ENCODE peak calls at places on chromosomes 2 and 18, in seven cellular contexts. I is CD8-positive, alpha-beta T cell; L is adrenal gland; U is MM.1S; O is left lung; V is neural progenitor cell; Y is CD8-positive, alpha-beta memory T cell. C is an unnamed sample.

GRCh38 chr2:19119326-19120001 is 239.0 kb downstream of the OSR1 start:
- DNase-seq in V (peak; percentile 33), I (no peak), L (no peak), Y (no peak), O (no peak), U (no peak), C (no peak)

GRCh38 chr2:153819501-153819900 is 52.2 kb upstream of the GALNT13 start:
- DNase-seq in U (no peak), L (no peak), V (peak; percentile 23), I (no peak), Y (no peak), O (no peak), C (no peak)

GRCh38 chr2:85318222-85319182 is 9.3 kb downstream of the TGOLN2 start:
- DNase-seq in L (peak; percentile 57), O (no peak), U (no peak), V (no peak), Y (no peak), I (no peak), C (peak; percentile 74)

GRCh38 chr2:19762142-19762541 is 139.6 kb downstream of the TTC32 start:
- DNase-seq in L (no peak), Y (no peak), O (no peak), U (no peak), I (no peak), V (no peak), C (peak; percentile 43)

GRCh38 chr18:55625875-55626274 is 37.9 kb upstream of the TCF4 start:
- DNase-seq in U (no peak), O (no peak), V (no peak), Y (no peak), I (no peak), L (no peak), C (no peak)

GRCh38 chr2:42927334-42928160 is 135.2 kb upstream of the HAAO start:
- DNase-seq in L (no peak), O (no peak), U (no peak), Y (no peak), V (peak; percentile 18), I (no peak), C (no peak)

GRCh38 chr2:231348173-231348572 is 47.3 kb upstream of the B3GNT7 start:
- DNase-seq in O (no peak), I (no peak), V (no peak), Y (no peak), L (peak; percentile 46), U (no peak), C (no peak)

GRCh38 chr2:71064754-71065621 is 3.5 kb upstream of the NAGK start:
- DNase-seq in U (peak; percentile 29), V (no peak), O (no peak), I (no peak), L (no peak), Y (no peak), C (no peak)

GRCh38 chr2:10895231-10895630 is 16.5 kb upstream of the KCNF1 start:
- DNase-seq in O (no peak), L (no peak), I (no peak), U (no peak), Y (no peak), V (no peak), C (no peak)

GRCh38 chr2:175815537-175815936 is 186.5 kb downstream of the LNPK start:
- DNase-seq in O (no peak), L (no peak), I (no peak), V (no peak), Y (no peak), U (no peak), C (no peak)

DNA sequence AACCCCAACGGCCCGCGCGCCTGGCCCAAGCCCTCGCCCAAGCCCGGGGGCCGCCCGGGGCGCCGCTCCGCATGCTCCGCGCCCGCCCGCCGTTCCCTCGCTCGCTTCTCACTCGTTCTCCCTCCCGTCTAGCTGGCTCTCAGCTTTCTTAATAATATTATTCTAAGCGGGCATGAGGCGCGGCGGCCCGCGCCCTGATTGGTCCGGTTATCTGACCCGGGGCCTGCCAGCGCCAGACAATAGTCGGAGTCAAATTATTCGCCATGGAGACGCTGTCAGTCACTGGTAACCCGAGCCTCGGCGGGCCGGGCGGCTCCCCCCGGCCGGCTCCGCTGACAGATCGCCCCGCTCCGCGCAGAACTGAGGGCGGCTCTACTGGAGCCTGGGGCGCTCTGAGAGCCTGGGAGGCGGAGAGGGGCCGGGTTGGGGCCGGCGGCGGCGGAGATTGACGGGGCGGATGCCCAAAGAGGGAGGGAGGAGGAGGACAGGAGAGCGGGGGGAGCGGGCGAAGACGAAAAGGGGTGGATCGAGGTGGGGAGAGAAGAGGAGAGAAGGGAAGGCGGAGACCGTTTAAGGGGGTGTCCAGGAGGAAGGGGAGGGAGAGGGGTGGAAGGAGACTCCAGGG is at the start of gene SIX2:
- DNase-seq in V (peak; percentile 99), U (peak; percentile 47), Y (no peak), O (peak; percentile 92), L (peak; percentile 97), I (no peak), C (peak; percentile 99)
- H3K27ac ChIP-seq in V (no peak within 1 kb of the TSS), U (no peak within 1 kb of the TSS), Y (no peak within 1 kb of the TSS), O (no peak within 1 kb of the TSS), L (peak within 1 kb of the TSS; percentile 50), I (no peak within 1 kb of the TSS), C (peak within 1 kb of the TSS; percentile 76)

GRCh38 chr2:105373895-105374401 is 24.9 kb downstream of the FHL2 start:
- DNase-seq in O (no peak), V (no peak), Y (peak; percentile 14), I (no peak), L (peak; percentile 48), U (peak; percentile 91), C (no peak)
- H3K36me3 ChIP-seq in O (no peaks in the 10 kb centered on the region), V (no peaks in the 10 kb centered on the region), Y (no peaks in the 10 kb centered on the region), I (no peaks in the 10 kb centered on the region), L (peaks cover 37% of the 10 kb centered on the region), U (no peaks in the 10 kb centered on the region), C (peaks cover 97% of the 10 kb centered on the region)

GRCh38 chr2:171346723-171347104 is 87.1 kb downstream of the METTL8 start:
- DNase-seq in L (no peak), O (no peak), Y (no peak), V (no peak), U (no peak), I (no peak), C (no peak)

GRCh38 chr2:171347158-171347557 is 86.6 kb downstream of the METTL8 start:
- DNase-seq in Y (no peak), V (no peak), O (no peak), L (no peak), I (no peak), U (peak; percentile 39), C (peak; percentile 26)

GRCh38 chr2:171348056-171348455 is 85.7 kb downstream of the METTL8 start:
- DNase-seq in V (no peak), Y (no peak), I (no peak), L (no peak), O (no peak), U (no peak), C (no peak)

GRCh38 chr2:171347591-171348032 is 86.2 kb downstream of the METTL8 start:
- DNase-seq in Y (no peak), V (no peak), I (no peak), O (no peak), U (no peak), L (peak; percentile 54), C (peak; percentile 66)

GRCh38 chr2:171345971-171346722 is 87.6 kb downstream of the METTL8 start:
- DNase-seq in O (no peak), U (no peak), Y (no peak), I (no peak), V (no peak), L (no peak), C (no peak)
- H3K27ac ChIP-seq in O (no peak overlapping the region), U (peak overlapping the region; percentile 32), Y (no peak overlapping the region), I (no peak overlapping the region), V (no peak overlapping the region), L (no peak overlapping the region), C (no peak overlapping the region)

DNA sequence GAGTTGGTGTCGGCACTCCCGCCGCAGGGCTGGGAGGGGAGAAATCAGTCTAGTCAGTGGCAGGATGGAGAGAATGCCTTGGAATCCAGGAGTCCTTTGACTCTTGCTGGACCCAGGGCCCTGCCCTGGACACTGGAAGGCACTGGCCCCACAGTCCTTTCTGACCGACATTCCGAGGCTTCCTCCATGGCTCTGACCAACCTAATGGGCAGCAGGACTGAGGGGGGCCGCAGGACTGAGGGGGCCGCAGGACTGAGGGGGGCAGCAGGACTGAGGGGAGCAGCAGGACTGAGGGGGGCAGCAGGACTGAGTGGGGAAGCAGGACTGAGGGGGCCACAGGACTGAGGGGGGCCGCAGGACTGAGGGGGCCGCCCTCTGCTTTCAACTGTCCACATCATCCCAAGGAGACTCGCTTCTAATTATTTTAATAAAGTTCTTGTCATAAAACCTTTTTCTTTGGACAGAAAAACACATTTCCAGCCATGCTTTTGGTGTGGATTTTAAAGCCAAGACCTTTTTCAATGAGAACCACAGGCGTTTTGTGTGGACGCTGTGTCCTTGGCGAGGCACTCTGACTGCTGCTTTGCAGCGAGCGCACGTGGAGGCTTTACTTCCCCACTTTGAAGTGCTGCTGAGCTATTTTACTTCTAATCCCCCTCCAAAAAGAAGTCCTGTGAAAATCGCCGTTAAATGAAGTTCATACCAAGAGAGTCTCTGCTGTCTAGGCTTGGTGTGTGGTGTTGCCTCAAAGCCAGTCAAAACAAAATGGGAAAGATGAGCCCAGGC is 226.1 kb downstream of the TWIST2 start:
- DNase-seq in U (no peak), I (no peak), V (no peak), L (no peak), Y (no peak), O (peak; percentile 43), C (no peak)
- H3K36me3 ChIP-seq in U (no peaks in the 10 kb centered on the region), I (peaks cover 22% of the 10 kb centered on the region), V (no peaks in the 10 kb centered on the region), L (peaks cover 23% of the 10 kb centered on the region), Y (no peaks in the 10 kb centered on the region), O (no peaks in the 10 kb centered on the region), C (no peaks in the 10 kb centered on the region)

GRCh38 chr2:30235008-30235655 is 3.8 kb downstream of the LBH start:
- DNase-seq in L (peak; percentile 47), I (peak; percentile 74), O (no peak), Y (no peak), V (no peak), U (no peak), C (peak; percentile 47)

GRCh38 chr2:30237346-30238142 is 6.2 kb downstream of the LBH start:
- DNase-seq in Y (no peak), U (no peak), I (peak; percentile 47), V (no peak), L (peak; percentile 36), O (no peak), C (no peak)

GRCh38 chr2:30236591-30237245 is 5.4 kb downstream of the LBH start:
- DNase-seq in I (peak; percentile 48), Y (no peak), V (no peak), O (no peak), L (peak; percentile 38), U (no peak), C (no peak)

GRCh38 chr2:30234180-30234971 is 3.0 kb downstream of the LBH start:
- DNase-seq in O (no peak), U (no peak), L (peak; percentile 55), Y (no peak), I (peak; percentile 78), V (peak; percentile 58), C (peak; percentile 95)

DNA sequence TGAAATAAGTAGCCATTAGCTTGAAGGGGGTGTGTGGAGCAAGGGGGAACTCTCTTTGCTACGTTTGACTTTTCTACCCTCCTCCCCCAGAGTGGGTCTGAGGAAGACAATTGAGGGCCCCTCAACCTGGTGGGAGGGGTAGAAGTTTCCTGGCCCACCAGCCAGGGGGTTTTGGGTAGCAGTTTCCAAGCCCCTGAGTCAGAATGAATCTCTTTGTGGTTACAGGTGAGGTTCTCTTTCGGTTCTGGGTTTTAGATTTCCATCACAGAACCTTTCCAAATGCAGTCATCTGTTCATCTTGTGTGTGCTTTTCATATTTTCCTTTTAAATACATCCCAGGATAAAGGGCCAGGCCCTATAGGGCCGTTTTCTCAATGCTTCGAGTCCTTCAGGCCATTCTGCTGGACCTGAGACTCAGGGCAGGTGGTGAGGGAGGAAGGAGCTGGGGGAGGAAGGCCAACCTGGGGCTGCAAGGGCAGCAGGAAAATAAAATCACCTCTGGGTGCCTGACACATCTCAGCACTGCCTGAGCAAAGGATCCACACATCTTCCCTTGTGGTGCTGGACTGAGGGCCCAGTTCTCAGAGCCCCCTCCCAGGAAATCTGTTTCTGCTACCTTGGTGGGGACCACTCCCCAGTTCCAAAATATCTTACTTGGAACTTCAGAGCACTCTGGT is 4.7 kb downstream of the LBH start:
- DNase-seq in L (peak; percentile 15), O (no peak), Y (no peak), U (no peak), V (no peak), I (peak; percentile 49), C (no peak)
- H3K27ac ChIP-seq in L (no peak overlapping the region), O (peak overlapping the region; percentile 2), Y (no peak overlapping the region), U (no peak overlapping the region), V (no peak overlapping the region), I (peak overlapping the region; percentile 99), C (no peak overlapping the region)

C was measured in brain microvascular endothelial cell.